ENCODE peak calls at places on chromosomes 13 and 19, in four cellular contexts. Y, E, S and O are unnamed samples.

GRCh38 chr13:23458972-23459371 is 25.5 kb upstream of the SACS start:
- DNase-seq in Y (no peak), E (no peak), S (no peak), O (no peak)

GRCh38 chr13:27018882-27019281 is 152.7 kb downstream of the USP12 start:
- DNase-seq in Y (no peak), E (no peak), S (no peak), O (no peak)

GRCh38 chr19:45253396-45254027 is 2.4 kb downstream of the MARK4 start:
- DNase-seq in Y (no peak), E (no peak), S (no peak), O (no peak)

GRCh38 chr19:15945301-15945700 is 3.5 kb upstream of the OR10H4 start:
- DNase-seq in Y (no peak), E (no peak), S (no peak), O (no peak)

GRCh38 chr19:12866416-12867119 is 14.7 kb downstream of the DNASE2 start:
- DNase-seq in Y (no peak), E (no peak), S (no peak), O (no peak)

GRCh38 chr13:57631607-57632275 is at the start of gene PCDH17:
- DNase-seq in Y (no peak), E (no peak), S (peak), O (no peak)

GRCh38 chr13:36261976-36262375 is 35.6 kb downstream of the CCDC169 start:
- DNase-seq in Y (no peak), E (no peak), S (no peak), O (no peak)

GRCh38 chr13:43293561-43293960 is 270.2 kb downstream of the DNAJC15 start:
- DNase-seq in Y (no peak), E (no peak), S (no peak), O (no peak)

GRCh38 chr13:53124568-53125094 is 96.0 kb downstream of the OLFM4 start:
- DNase-seq in Y (no peak), E (no peak), S (no peak), O (no peak)

GRCh38 chr13:103406967-103407366 is 340.8 kb upstream of the SLC10A2 start:
- DNase-seq in Y (no peak), E (no peak), S (no peak), O (no peak)

GRCh38 chr13:51873837-51874236 is 12.1 kb downstream of the CCDC70 start:
- DNase-seq in Y (no peak), E (no peak), S (no peak), O (peak)

GRCh38 chr13:35891973-35892441 is 239.2 kb downstream of the DCLK1 start:
- DNase-seq in Y (no peak), E (no peak), S (no peak), O (no peak)

GRCh38 chr19:55855160-55855559 is 18.8 kb downstream of the NLRP4 start:
- DNase-seq in Y (no peak), E (no peak), S (no peak), O (no peak)

GRCh38 chr19:35344511-35345031 is 3.1 kb upstream of the FFAR1 start:
- DNase-seq in Y (no peak), E (no peak), S (no peak), O (peak)

GRCh38 chr19:1353144-1353543 is 30.6 kb upstream of the NDUFS7 start:
- DNase-seq in Y (no peak), E (no peak), S (no peak), O (no peak)

GRCh38 chr19:22332924-22333323 is 46.7 kb downstream of the ZNF729 start:
- DNase-seq in Y (no peak), E (no peak), S (no peak), O (no peak)

GRCh38 chr13:87376081-87376480 is 295.1 kb upstream of the SLITRK5 start:
- DNase-seq in Y (no peak), E (no peak), S (no peak), O (no peak)

GRCh38 chr13:109330941-109331340 is 455.4 kb downstream of the IRS2 start:
- DNase-seq in Y (no peak), E (no peak), S (no peak), O (no peak)

GRCh38 chr19:1748115-1748702 is 5.1 kb upstream of the ONECUT3 start:
- DNase-seq in Y (no peak), E (no peak), S (no peak), O (no peak)